ENCODE peak calls at places on chromosomes 1 and 21, in four cellular contexts. Q is GM12878, B is K562, G is HepG2. K is an unnamed sample.

GRCh38 chr1:24080131-24080530 is 31.8 kb downstream of the MYOM3 start:
- DNase-seq in Q (no peak), B (no peak), G (no peak), K (no peak)

GRCh38 chr21:21111309-21111920 is 113.2 kb downstream of the NCAM2 start:
- DNase-seq in G (no peak), B (no peak), Q (no peak), K (no peak)

GRCh38 chr1:206925116-206925736 is 3.5 kb upstream of the FCMR start:
- DNase-seq in Q (peak; percentile 91), G (peak; percentile 38), B (peak; percentile 52), K (no peak)

GRCh38 chr1:11180342-11180744 is 8.8 kb upstream of the ANGPTL7 start:
- DNase-seq in Q (no peak), B (no peak), G (no peak), K (no peak)

GRCh38 chr1:205743977-205744376 is 6.0 kb downstream of the NUCKS1 start:
- DNase-seq in B (no peak), G (no peak), Q (no peak), K (no peak)

GRCh38 chr1:181087400-181087901 is 1.0 kb upstream of the IER5 start:
- DNase-seq in G (no peak), Q (no peak), B (peak; percentile 33), K (no peak)

GRCh38 chr1:158246650-158247049 is 7.6 kb upstream of the CD1A start:
- DNase-seq in B (no peak), G (no peak), Q (no peak), K (no peak)

GRCh38 chr1:66334311-66334710 is 199.6 kb upstream of the SGIP1 start:
- DNase-seq in B (no peak), Q (no peak), G (no peak), K (no peak)

GRCh38 chr1:77120950-77121349 is 98.3 kb downstream of the PIGK start:
- DNase-seq in G (no peak), Q (no peak), B (no peak), K (no peak)

GRCh38 chr1:181135815-181136737 is 47.6 kb downstream of the IER5 start:
- DNase-seq in G (no peak), Q (no peak), B (no peak), K (no peak)

GRCh38 chr1:32769524-32770220 is 47.5 kb downstream of the YARS1 start:
- DNase-seq in Q (no peak), G (no peak), B (peak; percentile 61), K (no peak)

GRCh38 chr21:42997053-42997452 is 22.7 kb downstream of the PKNOX1 start:
- DNase-seq in B (no peak), G (no peak), Q (no peak), K (no peak)

GRCh38 chr1:51189421-51190073 is 46.5 kb upstream of the RNF11 start:
- DNase-seq in B (peak; percentile 75), G (peak; percentile 51), Q (no peak), K (peak; percentile 66)

GRCh38 chr1:110927484-110928075 is 36.1 kb downstream of the LRIF1 start:
- DNase-seq in B (peak; percentile 28), G (no peak), Q (no peak), K (no peak)

GRCh38 chr1:194267021-194267420 is 1080.6 kb upstream of the B3GALT2 start:
- DNase-seq in B (no peak), Q (no peak), G (no peak), K (no peak)

GRCh38 chr1:112614460-112615065 is 4.4 kb downstream of the ST7L start:
- DNase-seq in Q (no peak), G (no peak), B (no peak), K (peak; percentile 18)

GRCh38 chr1:226109829-226110248 is 47.3 kb downstream of the H3-3A start:
- DNase-seq in G (peak; percentile 75), B (peak; percentile 99), Q (no peak), K (peak; percentile 98)

GRCh38 chr1:59568158-59568935 is 246.4 kb upstream of the HOOK1 start:
- DNase-seq in G (no peak), Q (no peak), B (no peak), K (no peak)

GRCh38 chr1:7117265-7117598 is 332.0 kb downstream of the CAMTA1 start:
- DNase-seq in B (no peak), G (no peak), Q (no peak), K (no peak)

GRCh38 chr1:7116001-7116400 is 330.7 kb downstream of the CAMTA1 start:
- DNase-seq in Q (no peak), B (no peak), G (no peak), K (no peak)

GRCh38 chr1:7121622-7121988 is 336.4 kb downstream of the CAMTA1 start:
- DNase-seq in B (no peak), G (no peak), Q (no peak), K (no peak)

GRCh38 chr1:7117599-7118281 is 332.5 kb downstream of the CAMTA1 start:
- DNase-seq in G (no peak), Q (no peak), B (no peak), K (peak; percentile 64)

DNA sequence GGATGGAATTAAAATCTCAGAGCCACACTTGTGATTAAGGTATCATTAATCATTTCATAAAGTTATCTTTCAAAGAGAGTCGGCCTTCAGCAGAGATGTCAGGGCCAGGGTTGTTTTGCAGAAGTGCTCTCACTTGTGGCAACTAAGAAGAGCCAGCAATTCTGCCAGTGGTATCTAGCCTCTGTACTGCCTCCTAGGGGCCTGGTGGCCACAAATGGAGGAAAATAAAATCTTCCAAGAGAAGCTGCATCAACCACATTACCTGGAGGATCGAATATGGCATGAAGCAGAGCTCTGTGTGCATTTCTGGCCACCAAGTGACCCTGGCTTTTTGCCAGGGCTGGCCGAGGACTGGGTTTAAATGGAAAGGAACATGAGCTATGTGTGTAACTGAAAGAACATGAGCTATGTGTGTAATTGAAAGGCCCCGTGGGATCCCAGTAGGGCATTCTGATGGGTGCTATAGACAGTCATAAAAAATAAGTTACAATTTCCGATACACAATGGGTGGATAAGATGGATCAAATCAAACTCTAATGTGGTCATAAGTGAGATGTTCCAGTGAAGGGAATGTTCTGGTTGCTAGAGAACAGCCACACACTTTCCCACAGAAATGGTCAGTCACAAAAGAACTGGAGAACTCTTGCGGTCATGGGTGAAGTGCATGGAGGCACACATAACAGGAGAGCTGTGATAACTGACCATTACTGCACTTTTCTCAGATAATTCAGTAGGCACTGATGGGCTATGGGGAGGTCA is 335.8 kb downstream of the CAMTA1 start:
- DNase-seq in B (peak; percentile 25), Q (no peak), G (no peak), K (peak; percentile 26)
- TF ChIP-seq TARDBP in B (no peak), Q (no peak), G (no peak), K (no peak)

GRCh38 chr1:64965239-64966157 is 851 bp downstream of the JAK1 start:
- DNase-seq in G (no peak), B (no peak), Q (no peak), K (peak; percentile 67)
- TF ChIP-seq FOXK2 in G (no peak), B (peak; percentile 49), Q (no peak), K (no peak)

DNA sequence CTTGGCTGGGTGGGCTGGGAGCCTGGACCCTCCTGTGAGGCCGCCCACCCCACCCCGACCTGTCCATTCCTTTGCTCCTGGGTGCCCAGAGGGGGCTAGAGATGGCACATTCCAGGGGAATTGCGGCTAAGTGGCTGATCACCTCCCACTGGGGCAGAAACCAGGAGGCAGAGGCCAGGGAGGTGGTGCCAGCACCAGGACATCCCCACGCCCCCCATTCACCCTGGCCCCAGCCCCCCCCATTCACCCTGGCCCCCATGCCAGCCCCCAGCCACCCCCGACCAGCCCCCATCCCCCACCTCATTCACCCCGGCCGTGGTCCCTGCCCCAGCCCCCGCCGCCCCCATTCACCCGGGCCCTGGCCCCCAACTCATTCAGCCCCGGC is 6.2 kb downstream of the C1QTNF12 start:
- DNase-seq in Q (no peak), G (no peak), B (no peak), K (no peak)
- TF ChIP-seq TARDBP in Q (no peak), G (no peak), B (no peak), K (no peak)

GRCh38 chr1:184494929-184495328 is 108.1 kb downstream of the C1orf21 start:
- DNase-seq in G (no peak), B (no peak), Q (peak; percentile 60), K (no peak)
- TF ChIP-seq FOXK2 in G (no peak), B (no peak), Q (no peak), K (no peak)

GRCh38 chr1:9071554-9072235 is 2.3 kb upstream of the SLC2A5 start:
- DNase-seq in B (peak; percentile 72), G (no peak), Q (no peak), K (no peak)

GRCh38 chr1:9068971-9069323 is 488 bp downstream of the SLC2A5 start:
- DNase-seq in G (no peak), B (no peak), Q (peak; percentile 31), K (no peak)

GRCh38 chr1:9070421-9071015 is 1.1 kb upstream of the SLC2A5 start:
- DNase-seq in G (no peak), B (no peak), Q (no peak), K (no peak)

GRCh38 chr1:9066945-9067807 is 2.3 kb downstream of the SLC2A5 start:
- DNase-seq in G (peak; percentile 31), Q (no peak), B (no peak), K (no peak)

DNA sequence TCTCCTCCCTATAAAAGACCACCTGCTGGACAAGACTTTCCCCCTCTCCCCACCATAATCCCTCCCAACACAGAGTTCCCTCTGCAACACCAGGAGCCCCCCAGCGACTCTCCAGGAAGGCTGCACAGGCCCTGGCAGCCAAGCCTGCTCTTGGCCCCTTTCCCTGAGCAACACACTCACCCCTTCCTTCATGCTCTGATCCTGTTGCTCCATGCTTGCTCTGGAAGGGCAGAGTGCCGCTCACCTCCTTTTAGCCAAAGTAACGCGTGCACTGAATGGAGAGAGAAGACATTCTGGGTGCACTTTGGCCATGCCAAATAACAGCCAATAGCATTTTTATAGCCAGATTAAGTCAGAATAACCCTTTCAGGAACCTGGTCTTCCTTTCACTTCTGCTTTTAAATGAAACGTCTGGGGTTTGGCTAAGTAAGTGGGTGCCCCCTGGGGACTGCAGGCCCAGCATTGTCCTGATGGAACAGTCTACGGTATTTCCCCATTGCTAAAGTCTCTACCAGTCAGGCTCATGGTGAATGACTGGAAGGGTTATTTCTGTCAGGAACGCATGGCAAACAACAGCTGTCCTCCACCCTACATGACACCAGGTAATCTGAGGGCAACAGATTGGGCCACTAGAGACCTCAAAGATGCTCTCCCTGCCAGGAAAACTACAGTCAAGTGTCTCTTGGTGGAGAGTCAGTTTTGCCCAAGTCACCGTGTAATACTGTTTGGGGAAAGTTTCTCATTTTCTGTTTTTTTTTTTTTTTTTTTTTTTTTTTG is at the start of gene SLC2A5:
- DNase-seq in G (no peak), Q (peak; percentile 93), B (no peak), K (no peak)
- TF ChIP-seq TARDBP in G (no peak), Q (no peak), B (no peak), K (no peak)

GRCh38 chr1:152190589-152190988 is 31.6 kb upstream of the RPTN start:
- DNase-seq in Q (no peak), G (no peak), B (no peak), K (no peak)

GRCh38 chr1:152189657-152190442 is 30.8 kb upstream of the RPTN start:
- DNase-seq in B (peak; percentile 59), Q (no peak), G (peak; percentile 31), K (peak; percentile 60)

GRCh38 chr1:152186556-152187285 is 27.7 kb upstream of the RPTN start:
- DNase-seq in Q (no peak), G (no peak), B (no peak), K (no peak)

GRCh38 chr1:152191260-152191659 is 32.2 kb upstream of the RPTN start:
- DNase-seq in B (no peak), Q (no peak), G (no peak), K (no peak)

GRCh38 chr1:152188673-152189591 is 29.9 kb upstream of the RPTN start:
- DNase-seq in Q (no peak), G (peak; percentile 11), B (peak; percentile 62), K (peak; percentile 62)
- TF ChIP-seq FOXK2 in Q (no peak), G (no peak), B (no peak), K (no peak)

GRCh38 chr1:30420519-30421050 is 302.8 kb downstream of the MATN1 start:
- DNase-seq in G (no peak), B (no peak), Q (no peak), K (no peak)
- TF ChIP-seq TARDBP in G (no peak), B (no peak), Q (no peak), K (no peak)

GRCh38 chr1:209674957-209675566 is at the start of gene G0S2:
- DNase-seq in Q (no peak), B (peak; percentile 29), G (no peak), K (peak; percentile 52)
- TF ChIP-seq FOXK2 in Q (no peak), B (no peak), G (no peak), K (no peak)